ENCODE peak calls at places on chromosomes 2 and 18, in ten cellular contexts. W, R, Y, O, F, S, V, E, I and D are unnamed samples.
A peak's percentile ranks its signal among the peaks of the same experiment; 100 is the strongest.

GRCh38 chr2:5748941-5749731 is 57.0 kb downstream of the SOX11 start:
- DNase-seq in Y (no peak), S (peak; percentile 12), I (peak; percentile 4), R (no peak), E (no peak), V (peak; percentile 29), W (no peak), F (no peak), O (no peak), D (no peak)

GRCh38 chr2:158968396-158969161 is at the start of gene TANC1:
- DNase-seq in S (peak; percentile 85), E (peak; percentile 92), V (peak; percentile 93), R (peak; percentile 93), W (peak; percentile 65), Y (peak; percentile 98), O (peak; percentile 97), I (peak; percentile 90), F (peak; percentile 93), D (no peak)

GRCh38 chr2:181848356-181848876 is 43.1 kb upstream of the ITPRID2 start:
- DNase-seq in S (peak; percentile 31), F (no peak), W (no peak), R (no peak), V (peak; percentile 42), Y (peak; percentile 9), E (peak; percentile 29), O (no peak), I (no peak), D (no peak)

GRCh38 chr18:58887613-58887963 is 22.9 kb downstream of the ZNF532 start:
- DNase-seq in W (no peak), V (peak; percentile 88), O (no peak), E (no peak), S (peak; percentile 86), R (peak; percentile 91), Y (no peak), F (peak; percentile 84), I (no peak), D (peak; percentile 57)

GRCh38 chr2:198062826-198063225 is 258.4 kb downstream of the PLCL1 start:
- DNase-seq in E (no peak), F (no peak), I (no peak), W (no peak), Y (no peak), V (no peak), S (no peak), R (no peak), O (no peak), D (no peak)

GRCh38 chr2:96825057-96825456 is 9.0 kb downstream of the CNNM3 start:
- DNase-seq in S (no peak), I (no peak), O (no peak), E (no peak), F (no peak), V (no peak), Y (no peak), R (no peak), W (no peak), D (no peak)

GRCh38 chr2:1405124-1405523 is 8.1 kb upstream of the TPO start:
- DNase-seq in R (no peak), O (no peak), E (no peak), V (no peak), I (no peak), Y (no peak), S (no peak), F (no peak), W (no peak), D (no peak)

GRCh38 chr2:68357608-68358337 is 7.3 kb upstream of the PLEK start:
- DNase-seq in O (peak; percentile 21), R (peak; percentile 53), W (no peak), F (peak; percentile 52), V (peak; percentile 21), Y (peak; percentile 68), E (peak; percentile 85), I (peak; percentile 58), S (peak; percentile 6), D (peak; percentile 78)

GRCh38 chr2:238586931-238587775 is 160.4 kb downstream of the ASB1 start:
- DNase-seq in V (no peak), W (no peak), O (no peak), I (no peak), Y (no peak), E (no peak), S (no peak), F (no peak), R (no peak), D (no peak)

GRCh38 chr18:27378396-27379094 is 193.4 kb upstream of the CHST9 start:
- DNase-seq in I (no peak), R (peak; percentile 98), O (peak; percentile 69), Y (peak; percentile 50), F (peak; percentile 82), S (peak; percentile 89), E (no peak), W (no peak), V (peak; percentile 92), D (no peak)

GRCh38 chr2:181022652-181023051 is 42.2 kb downstream of the UBE2E3 start:
- DNase-seq in W (no peak), F (no peak), Y (no peak), E (no peak), S (no peak), I (no peak), O (no peak), V (no peak), R (no peak), D (no peak)

GRCh38 chr2:203681978-203682377 is 24.5 kb upstream of the CD28 start:
- DNase-seq in I (no peak), Y (peak; percentile 73), W (no peak), F (no peak), V (peak; percentile 41), E (no peak), O (no peak), S (no peak), R (peak; percentile 71), D (no peak)

DNA sequence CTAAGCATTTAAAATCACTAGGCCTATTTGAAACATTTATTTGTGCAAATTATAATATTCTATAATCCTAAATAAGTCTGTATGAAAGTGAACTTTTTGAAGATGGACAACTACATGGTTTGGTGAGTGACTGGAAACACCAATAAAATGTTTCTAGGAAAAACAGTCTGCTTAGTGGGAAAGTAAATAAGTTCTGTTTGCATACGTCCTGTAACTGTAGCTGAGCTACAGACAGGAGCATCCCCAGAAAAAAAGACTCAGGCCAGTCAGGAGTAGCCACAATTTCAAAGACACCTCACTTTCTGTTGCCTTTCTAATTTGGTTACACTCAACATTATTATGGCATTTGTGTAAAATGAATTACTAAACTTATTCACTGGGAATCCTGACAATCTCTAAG is 28.4 kb upstream of the KCNJ3 start:
- DNase-seq in I (no peak), F (no peak), V (no peak), S (no peak), O (no peak), E (no peak), R (no peak), W (no peak), Y (no peak), D (no peak)
- H2AFZ ChIP-seq in I (no peak overlapping the region), F (no peak overlapping the region), V (no peak overlapping the region), S (no peak overlapping the region), O (no peak overlapping the region), E (no peak overlapping the region), R (no peak overlapping the region), W (no peak overlapping the region), Y (no peak overlapping the region), D (no peak overlapping the region)

GRCh38 chr2:85852078-85852790 is 36.6 kb downstream of the ST3GAL5 start:
- DNase-seq in V (no peak), W (no peak), Y (no peak), I (no peak), R (no peak), F (no peak), E (no peak), S (no peak), O (no peak), D (no peak)

GRCh38 chr2:85854166-85854509 is 34.7 kb downstream of the ST3GAL5 start:
- DNase-seq in E (no peak), O (no peak), Y (no peak), R (no peak), F (no peak), V (no peak), S (no peak), W (no peak), I (no peak), D (no peak)

GRCh38 chr2:85853499-85854165 is 35.2 kb downstream of the ST3GAL5 start:
- DNase-seq in S (no peak), V (no peak), W (no peak), I (no peak), F (no peak), R (no peak), E (no peak), O (no peak), Y (no peak), D (peak; percentile 33)

GRCh38 chr2:85852979-85853498 is 35.8 kb downstream of the ST3GAL5 start:
- DNase-seq in F (no peak), O (no peak), I (no peak), Y (peak; percentile 76), V (no peak), W (no peak), R (no peak), S (no peak), E (no peak), D (peak; percentile 25)

GRCh38 chr2:85854897-85855296 is 33.9 kb downstream of the ST3GAL5 start:
- DNase-seq in S (no peak), R (no peak), E (no peak), W (no peak), F (no peak), V (no peak), I (no peak), Y (no peak), O (no peak), D (no peak)
- H2AFZ ChIP-seq in S (no peak overlapping the region), R (no peak overlapping the region), E (no peak overlapping the region), W (no peak overlapping the region), F (no peak overlapping the region), V (no peak overlapping the region), I (no peak overlapping the region), Y (no peak overlapping the region), O (no peak overlapping the region), D (no peak overlapping the region)

DNA sequence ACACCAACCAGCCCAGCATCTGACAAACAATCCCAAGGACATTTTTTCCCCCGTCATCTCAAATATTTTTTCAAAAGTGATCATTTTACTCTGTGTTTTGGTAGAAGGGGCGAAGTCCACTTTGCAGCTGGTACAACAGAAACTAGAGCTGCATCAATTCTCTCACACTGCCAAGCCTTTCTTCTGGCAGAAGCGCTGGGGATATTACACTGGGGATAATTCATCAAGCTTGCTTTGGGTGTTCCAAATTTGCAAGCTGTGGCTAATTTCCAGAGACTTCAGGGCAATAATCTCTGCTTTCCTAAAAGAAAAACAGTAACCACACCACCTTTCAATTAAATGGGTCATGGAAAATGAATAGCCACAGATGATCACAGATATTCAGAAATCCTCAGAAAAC is 238.3 kb downstream of the SLC8A1 start:
- DNase-seq in W (no peak), E (no peak), Y (no peak), F (no peak), R (no peak), V (peak; percentile 20), I (no peak), O (no peak), S (peak; percentile 12), D (no peak)
- H2AFZ ChIP-seq in W (no peak overlapping the region), E (no peak overlapping the region), Y (peak overlapping the region; percentile 25), F (no peak overlapping the region), R (no peak overlapping the region), V (no peak overlapping the region), I (no peak overlapping the region), O (no peak overlapping the region), S (no peak overlapping the region), D (no peak overlapping the region)

DNA sequence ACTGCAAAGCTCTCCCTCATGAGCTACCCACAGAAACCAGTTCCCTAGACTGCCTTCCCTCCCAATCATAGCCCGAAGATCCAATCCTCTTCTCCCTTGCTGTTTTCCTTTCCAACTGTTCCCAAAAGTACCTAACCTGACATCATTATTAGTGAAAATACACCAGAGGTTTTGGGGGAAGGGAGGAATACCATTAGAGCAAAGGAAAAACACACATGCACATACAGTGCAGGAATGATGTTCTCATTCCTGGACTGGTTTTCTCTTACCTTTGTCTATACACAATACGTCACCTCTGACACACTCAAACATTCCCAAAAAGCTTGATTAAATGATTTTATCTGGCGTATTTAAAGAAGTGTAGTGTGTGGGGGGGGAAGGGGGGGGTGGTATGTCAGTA is 46.2 kb downstream of the IKZF2 start:
- DNase-seq in V (no peak), F (no peak), O (no peak), W (no peak), R (no peak), Y (no peak), E (no peak), S (no peak), I (no peak), D (no peak)
- H2AFZ ChIP-seq in V (no peak overlapping the region), F (no peak overlapping the region), O (no peak overlapping the region), W (no peak overlapping the region), R (peak overlapping the region; percentile 30), Y (no peak overlapping the region), E (no peak overlapping the region), S (no peak overlapping the region), I (no peak overlapping the region), D (no peak overlapping the region)